ENCODE peak calls at places on chromosomes 16 and 17, in six cellular contexts. G is thoracic aorta; H is naive thymus-derived CD4-positive, alpha-beta T cell; T is aorta; K is esophagus squamous epithelium; L is uterus. Q is an unnamed sample. For H3K4me1, the result is how much of the 10 kb centered on the place peaks cover.

GRCh38 chr17:63277629-63278028 is 168.5 kb downstream of the CYB561 start:
- DNase-seq in G (no peak), H (no peak), T (no peak), K (no peak), L (no peak), Q (no peak)

GRCh38 chr17:39800540-39800939 is 62.8 kb downstream of the GRB7 start:
- DNase-seq in G (no peak), H (peak), T (no peak), K (no peak), L (no peak), Q (no peak)

GRCh38 chr16:30472328-30472942 is at the start of gene ITGAL:
- DNase-seq in G (no peak), H (peak), T (peak), K (peak), L (no peak), Q (no peak)

GRCh38 chr17:76683921-76684745 is 26.6 kb downstream of the MXRA7 start:
- DNase-seq in G (no peak), H (no peak), T (peak), K (no peak), L (no peak), Q (no peak)

GRCh38 chr17:1730345-1731193 is 6.1 kb downstream of the WDR81 start:
- DNase-seq in G (no peak), H (no peak), T (peak), K (no peak), L (peak), Q (no peak)

GRCh38 chr17:61140386-61140785 is 259.3 kb upstream of the TBX2 start:
- DNase-seq in G (no peak), H (no peak), T (no peak), K (no peak), L (no peak), Q (no peak)

GRCh38 chr17:29862951-29863350 is 67.1 kb downstream of the SSH2 start:
- DNase-seq in G (no peak), H (no peak), T (no peak), K (no peak), L (no peak), Q (no peak)

GRCh38 chr16:26645629-26646028 is 421.1 kb upstream of the C16orf82 start:
- DNase-seq in G (no peak), H (no peak), T (no peak), K (no peak), L (no peak), Q (peak)

GRCh38 chr17:77436058-77436442 is 295.3 kb downstream of the SEC14L1 start:
- DNase-seq in G (no peak), H (no peak), T (no peak), K (no peak), L (peak), Q (no peak)

GRCh38 chr17:10149573-10150399 is 48.6 kb downstream of the GAS7 start:
- DNase-seq in G (no peak), H (no peak), T (no peak), K (no peak), L (no peak), Q (no peak)

GRCh38 chr16:88614818-88615580 is 23.4 kb upstream of the IL17C start:
- DNase-seq in G (no peak), H (no peak), T (no peak), K (no peak), L (no peak), Q (no peak)

GRCh38 chr17:64406321-64407200 is 15.9 kb upstream of the PECAM1 start:
- DNase-seq in G (no peak), H (no peak), T (peak), K (no peak), L (no peak), Q (no peak)

GRCh38 chr17:4944554-4945175 is 3.7 kb downstream of the PFN1 start:
- DNase-seq in G (no peak), H (no peak), T (no peak), K (no peak), L (no peak), Q (no peak)

GRCh38 chr17:59505610-59506276 is 59.7 kb upstream of the DHX40 start:
- DNase-seq in G (no peak), H (no peak), T (no peak), K (no peak), L (no peak), Q (no peak)

GRCh38 chr17:56842577-56842976 is 8.6 kb downstream of the DGKE start:
- DNase-seq in G (no peak), H (no peak), T (no peak), K (no peak), L (no peak), Q (no peak)

GRCh38 chr16:67270931-67271338 is 8.4 kb upstream of the PLEKHG4 start:
- DNase-seq in G (no peak), H (no peak), T (peak), K (no peak), L (no peak), Q (no peak)

DNA sequence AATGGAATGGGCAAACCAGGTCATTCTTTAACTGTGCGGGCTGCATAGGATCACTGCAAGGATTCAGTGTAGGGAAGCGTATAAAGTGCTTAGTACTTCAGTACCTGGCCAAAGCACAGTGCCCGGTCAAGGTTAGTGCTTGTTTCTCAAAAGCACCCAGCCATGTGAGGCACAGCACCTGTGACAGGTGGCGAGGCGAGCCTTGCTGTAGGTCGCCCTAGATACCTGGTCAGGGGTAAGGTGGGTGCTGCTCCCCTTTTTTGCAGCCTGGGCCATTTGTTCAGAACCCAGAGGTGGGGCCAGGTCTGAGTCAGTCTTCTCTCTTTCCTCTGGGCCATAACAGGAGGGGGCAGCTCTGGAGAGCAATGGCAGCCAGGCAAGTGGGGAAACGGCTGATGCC is 172.0 kb downstream of the IRF8 start:
- DNase-seq in G (no peak), H (no peak), T (peak), K (no peak), L (no peak), Q (no peak)
- H3K4me1 ChIP-seq in G (under half), H (under half), T (under half), K (under half), L (under half), Q (under half)

GRCh38 chr17:68972119-68972704 is 17.0 kb upstream of the ABCA8 start:
- DNase-seq in G (no peak), H (no peak), T (no peak), K (no peak), L (no peak), Q (no peak)
- H3K4me3 ChIP-seq in G (no peak), H (no peak), T (no peak), K (no peak), L (no peak), Q (no peak)

DNA sequence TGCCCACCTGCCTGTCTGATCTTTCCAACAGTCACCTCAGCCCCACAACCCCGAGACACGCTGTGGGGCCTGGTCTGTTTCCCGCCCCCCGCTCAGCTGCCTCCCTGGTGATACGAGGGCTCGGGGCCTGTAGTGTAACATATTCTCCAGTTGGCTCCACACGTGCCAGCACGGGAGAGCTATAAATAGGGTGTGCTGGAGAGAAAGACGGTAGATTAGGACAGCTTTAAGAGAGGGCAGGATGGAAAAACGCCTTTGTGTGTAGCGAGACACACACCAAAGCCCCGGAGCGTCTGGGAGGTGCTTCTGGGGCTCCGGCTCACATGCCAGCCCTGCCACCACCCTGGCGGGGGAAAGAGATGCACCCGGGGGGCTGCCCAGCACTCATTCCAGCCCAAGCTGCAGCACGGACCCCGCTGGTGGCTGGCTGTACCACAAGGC is 7.4 kb upstream of the MTSS2 start:
- DNase-seq in G (no peak), H (no peak), T (no peak), K (no peak), L (peak), Q (no peak)
- H3K4me1 ChIP-seq in G (half or more), H (under half), T (under half), K (half or more), L (half or more), Q (under half)

GRCh38 chr16:57493767-57494166 is 7.5 kb upstream of the DOK4 start:
- DNase-seq in G (no peak), H (no peak), T (no peak), K (no peak), L (no peak), Q (no peak)

GRCh38 chr16:57500578-57501111 is 14.4 kb upstream of the DOK4 start:
- DNase-seq in G (no peak), H (no peak), T (no peak), K (no peak), L (no peak), Q (no peak)

GRCh38 chr16:57498031-57498430 is 11.7 kb upstream of the DOK4 start:
- DNase-seq in G (no peak), H (no peak), T (no peak), K (no peak), L (no peak), Q (no peak)

GRCh38 chr16:57501492-57501891 is 15.2 kb upstream of the DOK4 start:
- DNase-seq in G (no peak), H (no peak), T (no peak), K (no peak), L (no peak), Q (no peak)

GRCh38 chr16:57497121-57497520 is 10.8 kb upstream of the DOK4 start:
- DNase-seq in G (no peak), H (no peak), T (no peak), K (no peak), L (no peak), Q (no peak)
- H3K4me3 ChIP-seq in G (no peak), H (no peak), T (no peak), K (no peak), L (no peak), Q (no peak)

DNA sequence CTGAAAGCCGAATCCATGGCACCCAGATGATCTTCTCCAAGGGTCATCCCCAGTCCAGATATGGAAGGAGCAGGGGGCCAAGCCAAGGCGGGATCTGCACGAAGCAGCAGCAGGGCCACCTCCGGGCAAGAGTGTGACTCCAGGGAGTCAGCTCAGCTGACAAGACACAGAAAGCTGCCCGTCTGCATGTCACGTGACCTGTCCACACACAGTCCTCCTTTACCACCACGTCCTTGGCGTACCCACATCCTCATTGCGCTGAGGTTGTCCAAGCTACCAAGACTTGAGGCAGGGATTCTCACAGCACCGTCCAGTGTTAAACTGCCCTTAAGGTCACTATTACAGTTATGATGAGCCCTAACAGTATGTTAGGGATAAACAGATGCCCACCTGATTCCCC is 11.3 kb upstream of the CYTH1 start:
- DNase-seq in G (no peak), H (no peak), T (peak), K (no peak), L (no peak), Q (no peak)
- H3K4me1 ChIP-seq in G (under half), H (under half), T (under half), K (under half), L (under half), Q (under half)

DNA sequence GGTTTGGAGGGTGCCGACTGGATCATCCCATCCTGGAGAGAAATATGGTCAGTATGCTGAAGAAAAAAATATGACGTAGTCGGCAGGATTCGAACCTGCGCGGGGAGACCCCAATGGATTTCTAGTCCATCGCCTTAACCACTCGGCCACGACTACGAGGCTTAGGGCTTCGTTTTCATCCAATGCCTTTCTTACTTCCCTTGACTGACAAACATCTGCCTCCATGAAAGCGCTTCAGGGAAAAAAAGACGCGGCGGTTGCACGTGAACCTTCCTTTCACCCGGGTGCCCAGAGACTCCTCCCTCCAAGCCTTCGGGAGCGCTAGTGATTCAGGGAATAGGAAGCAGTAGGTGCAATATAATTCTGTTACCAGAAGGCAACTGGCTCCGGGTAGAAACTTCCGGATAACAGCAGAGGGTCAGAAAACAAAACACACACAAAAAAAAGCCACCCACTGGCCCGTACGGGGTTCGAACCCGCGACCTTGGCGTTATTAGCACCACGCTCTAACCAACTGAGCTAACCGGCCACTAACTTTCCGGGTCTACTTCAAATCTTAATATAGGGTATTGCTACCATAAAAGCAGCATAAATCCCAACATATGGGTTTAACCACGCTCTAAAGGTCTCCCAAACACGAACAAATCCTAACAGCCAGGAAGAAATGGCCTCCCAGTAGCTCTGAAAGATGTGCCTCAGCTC is 16.3 kb upstream of the AURKB start:
- DNase-seq in G (no peak), H (no peak), T (peak), K (no peak), L (peak), Q (no peak)
- H3K4me3 ChIP-seq in G (peak), H (no peak), T (no peak), K (peak), L (peak), Q (peak)

DNA sequence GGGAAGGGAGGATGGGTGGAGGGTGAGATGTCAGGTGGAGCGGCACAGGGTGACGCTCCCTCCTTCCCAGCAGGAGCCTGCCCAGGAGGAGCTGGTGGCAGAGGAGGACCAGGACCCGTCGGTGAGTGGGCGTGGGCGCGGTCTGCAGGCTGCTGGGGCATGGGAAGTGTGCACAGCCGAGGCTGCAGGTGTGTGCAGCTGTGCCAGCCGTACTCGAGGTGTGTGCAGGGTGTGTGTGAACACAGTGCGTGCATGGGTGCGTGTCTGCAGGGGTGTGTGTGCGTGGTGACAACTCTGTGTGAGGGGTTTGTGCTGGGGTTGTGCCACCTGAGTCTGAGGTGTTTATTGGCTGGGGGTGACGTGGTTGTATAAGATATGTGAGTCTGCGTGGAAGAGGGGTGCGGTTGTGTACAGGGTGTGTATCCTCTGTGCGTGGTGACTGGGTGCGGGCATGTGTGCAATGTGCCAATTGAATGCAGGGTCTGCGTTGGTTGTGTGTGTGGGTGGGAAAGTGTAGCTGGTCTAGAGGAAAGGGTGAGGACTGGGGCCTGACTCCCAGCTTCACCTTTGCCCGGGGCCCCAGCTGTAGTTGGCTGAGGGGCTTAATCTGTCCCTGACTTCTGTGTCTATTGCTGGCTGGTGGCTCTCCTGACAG is 670 bp downstream of the TNFSF12 start:
- DNase-seq in G (no peak), H (peak), T (peak), K (no peak), L (peak), Q (no peak)
- H3K4me1 ChIP-seq in G (under half), H (under half), T (under half), K (under half), L (under half), Q (under half)

GRCh38 chr17:21452377-21453143 is 76.4 kb downstream of the KCNJ12 start:
- DNase-seq in G (no peak), H (peak), T (no peak), K (no peak), L (peak), Q (peak)
- H3K4me3 ChIP-seq in G (peak), H (no peak), T (no peak), K (no peak), L (no peak), Q (peak)

GRCh38 chr16:11234884-11235702 is 20.9 kb downstream of the SOCS1 start:
- DNase-seq in G (no peak), H (no peak), T (no peak), K (no peak), L (no peak), Q (no peak)
- H3K4me1 ChIP-seq in G (under half), H (under half), T (under half), K (under half), L (under half), Q (under half)